ENCODE peak calls at places on chromosomes 7 and 10, in seven cellular contexts. Q is NB4; A is stomach; N is SK-N-SH; U is CD8-positive, alpha-beta T cell; J is brain microvascular endothelial cell; Y is IMR-90. B is an unnamed sample.

GRCh38 chr7:151152935-151153513 is 14.5 kb downstream of the GBX1 start:
- DNase-seq in N (no peak), Q (no peak), U (no peak), J (no peak), A (no peak), Y (no peak), B (no peak)

GRCh38 chr7:126450269-126450671 is 802.5 kb downstream of the GRM8 start:
- DNase-seq in N (no peak), Q (peak; percentile 8), J (peak; percentile 27), Y (no peak), A (no peak), U (no peak), B (no peak)

GRCh38 chr10:76397210-76397881 is 965.9 kb downstream of the LRMDA start:
- DNase-seq in U (no peak), Q (no peak), Y (no peak), A (no peak), N (no peak), J (peak; percentile 69), B (no peak)

GRCh38 chr7:95395755-95396135 is 430 bp downstream of the PON3 start:
- DNase-seq in A (no peak), J (no peak), Q (no peak), U (no peak), Y (no peak), N (no peak), B (no peak)

GRCh38 chr7:85014936-85015335 is 171.9 kb downstream of the SEMA3D start:
- DNase-seq in N (no peak), A (no peak), J (no peak), U (no peak), Y (no peak), Q (peak; percentile 29), B (no peak)

GRCh38 chr10:133009218-133009954 is 67.0 kb upstream of the CFAP46 start:
- DNase-seq in N (no peak), J (no peak), Q (no peak), Y (no peak), U (no peak), A (peak; percentile 76), B (no peak)

GRCh38 chr7:151844080-151844827 is 32.7 kb downstream of the PRKAG2 start:
- DNase-seq in A (no peak), N (no peak), U (no peak), Q (peak; percentile 38), Y (peak; percentile 77), J (peak; percentile 91), B (peak; percentile 31)

GRCh38 chr7:9026121-9026520 is 592.7 kb downstream of the NXPH1 start:
- DNase-seq in N (no peak), Y (no peak), Q (no peak), A (no peak), U (no peak), J (no peak), B (no peak)

GRCh38 chr10:62588116-62588515 is 213.9 kb downstream of the ZNF365 start:
- DNase-seq in A (no peak), Y (no peak), Q (no peak), N (no peak), U (no peak), J (no peak), B (no peak)

GRCh38 chr10:70292016-70292415 is 8.2 kb upstream of the NPFFR1 start:
- DNase-seq in A (no peak), J (no peak), Q (no peak), U (no peak), Y (no peak), N (no peak), B (no peak)

GRCh38 chr7:106062006-106062405 is 50.1 kb downstream of the SYPL1 start:
- DNase-seq in U (peak; percentile 42), N (no peak), A (no peak), Y (no peak), J (no peak), Q (no peak), B (no peak)

GRCh38 chr10:114819313-114819712 is 2.3 kb upstream of the FHIP2A start:
- DNase-seq in J (no peak), U (no peak), Q (no peak), A (no peak), Y (no peak), N (no peak), B (no peak)

GRCh38 chr10:33337335-33337854 is 2.9 kb upstream of the NRP1 start:
- DNase-seq in J (peak; percentile 81), Q (no peak), Y (peak; percentile 68), A (no peak), N (no peak), U (no peak), B (no peak)

GRCh38 chr7:40763319-40764287 is 628.8 kb downstream of the SUGCT start:
- DNase-seq in N (peak; percentile 8), Q (no peak), U (no peak), A (no peak), Y (peak; percentile 86), J (peak; percentile 52), B (no peak)

GRCh38 chr7:142802301-142802700 is 31.5 kb downstream of the PRSS2 start:
- DNase-seq in A (no peak), J (no peak), U (no peak), Q (no peak), Y (no peak), N (no peak), B (no peak)

GRCh38 chr10:124640538-124641231 is 103.5 kb downstream of the FAM53B start:
- DNase-seq in Y (no peak), A (no peak), U (no peak), N (no peak), Q (peak; percentile 97), J (no peak), B (no peak)
- H3K4me3 ChIP-seq in Y (no peak overlapping the region), A (no peak overlapping the region), U (no peak overlapping the region), N (no peak overlapping the region), Q (peak overlapping the region; percentile 38), J (no peak overlapping the region), B (no peak overlapping the region)

DNA sequence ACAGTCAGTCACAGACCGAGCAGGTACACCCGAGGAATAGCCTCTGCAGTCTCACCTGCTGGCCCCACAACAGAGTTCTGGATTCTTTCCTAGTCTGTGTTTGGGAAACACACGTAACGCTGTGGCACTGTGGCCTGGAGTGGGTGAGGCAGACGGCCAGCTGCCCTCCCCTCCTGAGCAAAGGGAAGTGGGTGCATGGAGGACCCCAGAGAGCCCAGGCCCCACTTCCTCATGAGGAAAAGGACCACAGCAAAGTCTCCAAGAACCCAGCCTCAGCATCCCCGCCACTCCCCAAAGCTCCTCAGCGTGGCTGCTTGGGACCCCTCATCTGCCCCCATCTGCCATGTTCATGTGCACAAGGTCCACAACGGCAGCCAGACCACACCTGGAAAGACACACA is 530.2 kb downstream of the PTPRN2 start:
- DNase-seq in A (no peak), Y (no peak), U (no peak), N (no peak), J (no peak), Q (no peak), B (no peak)
- TF ChIP-seq CTCF in A (no peak), Y (no peak), U (no peak), N (no peak), J (no peak), Q (no peak), B (no peak)

DNA sequence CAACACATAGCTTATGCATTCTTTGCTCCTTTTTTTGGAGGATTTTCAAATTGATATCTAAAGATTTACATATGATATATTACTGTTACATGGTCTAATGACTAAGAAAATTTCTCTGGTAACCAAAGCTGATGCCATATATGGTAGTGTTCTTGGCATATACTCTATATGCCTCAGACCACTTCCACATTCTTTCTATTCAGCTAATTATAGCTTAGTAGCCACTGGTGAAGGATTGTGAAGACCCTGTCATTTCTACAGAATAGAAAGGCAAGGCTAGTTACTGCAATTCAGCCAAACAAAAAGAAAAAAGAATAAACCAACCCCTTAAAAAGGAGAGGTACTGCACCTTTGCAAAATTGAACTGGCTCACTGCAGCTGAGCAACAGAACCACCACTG is 3.7 kb downstream of the PURB start:
- DNase-seq in J (peak; percentile 36), N (no peak), Q (peak; percentile 74), Y (peak; percentile 88), U (no peak), A (no peak), B (peak; percentile 72)
- H3K4me3 ChIP-seq in J (peak overlapping the region; percentile 78), N (peak overlapping the region; percentile 72), Q (peak overlapping the region; percentile 83), Y (peak overlapping the region; percentile 61), U (no peak overlapping the region), A (peak overlapping the region; percentile 0), B (peak overlapping the region; percentile 77)

GRCh38 chr7:155796381-155797261 is 15.6 kb downstream of the SHH start:
- DNase-seq in J (peak; percentile 18), Q (peak; percentile 72), A (peak; percentile 86), N (peak; percentile 93), Y (no peak), U (peak; percentile 82), B (no peak)
- TF ChIP-seq CTCF in J (peak; percentile 75), Q (peak; percentile 38), A (peak; percentile 95), N (peak; percentile 71), Y (peak; percentile 85), U (peak; percentile 85), B (peak; percentile 62)

GRCh38 chr10:97800474-97800873 is 28.7 kb upstream of the SFRP5 start:
- DNase-seq in Q (no peak), J (no peak), U (no peak), Y (no peak), N (no peak), A (no peak), B (no peak)

GRCh38 chr10:97805096-97805879 is 33.5 kb upstream of the SFRP5 start:
- DNase-seq in Q (no peak), A (no peak), J (no peak), Y (no peak), N (no peak), U (no peak), B (no peak)

GRCh38 chr10:97801449-97801848 is 29.6 kb upstream of the SFRP5 start:
- DNase-seq in U (no peak), A (no peak), Q (no peak), Y (no peak), J (no peak), N (no peak), B (no peak)

GRCh38 chr10:97810476-97810875 is 38.7 kb upstream of the SFRP5 start:
- DNase-seq in Y (peak; percentile 12), J (peak; percentile 13), Q (no peak), U (no peak), N (no peak), A (no peak), B (peak; percentile 39)

GRCh38 chr10:97805960-97806359 is 34.2 kb upstream of the SFRP5 start:
- DNase-seq in N (no peak), A (no peak), U (no peak), Y (no peak), Q (no peak), J (no peak), B (no peak)
- H3K4me3 ChIP-seq in N (no peak overlapping the region), A (no peak overlapping the region), U (no peak overlapping the region), Y (no peak overlapping the region), Q (no peak overlapping the region), J (no peak overlapping the region), B (no peak overlapping the region)

GRCh38 chr7:36157506-36158320 is 4.7 kb downstream of the EEPD1 start:
- DNase-seq in N (no peak), J (no peak), Q (no peak), Y (no peak), U (no peak), A (no peak), B (no peak)

GRCh38 chr7:36154255-36155212 is 1.5 kb downstream of the EEPD1 start:
- DNase-seq in Q (no peak), Y (no peak), U (no peak), J (no peak), N (no peak), A (no peak), B (no peak)

GRCh38 chr7:36153571-36154097 is 580 bp downstream of the EEPD1 start:
- DNase-seq in Q (no peak), U (peak; percentile 61), J (no peak), N (no peak), A (no peak), Y (no peak), B (no peak)

GRCh38 chr7:36158321-36158605 is 5.2 kb downstream of the EEPD1 start:
- DNase-seq in A (no peak), N (no peak), J (no peak), Q (no peak), Y (no peak), U (no peak), B (no peak)

GRCh38 chr7:36155811-36156361 is 2.8 kb downstream of the EEPD1 start:
- DNase-seq in Y (peak; percentile 53), N (peak; percentile 54), A (peak; percentile 67), J (no peak), Q (peak; percentile 58), U (no peak), B (no peak)
- TF ChIP-seq CTCF in Y (peak; percentile 12), N (peak; percentile 17), A (no peak), J (peak; percentile 28), Q (peak; percentile 31), U (no peak), B (peak; percentile 13)

B was measured in retinal pigment epithelial cell.